ENCODE peak calls at places on chromosome 16, in seven cellular contexts. Q is body of pancreas; L is CD4-positive, CD25-positive, alpha-beta regulatory T cell; F is upper lobe of right lung; N is heart left ventricle; C is left ventricle myocardium inferior; T is aorta. R is an unnamed sample.

GRCh38 chr16:8173111-8173644 is 417.1 kb downstream of the TMEM114 start:
- DNase-seq in Q (peak; percentile 78), L (no peak), F (peak; percentile 77), N (peak; percentile 53), C (peak; percentile 48), T (peak; percentile 64), R (peak; percentile 30)

GRCh38 chr16:78684655-78685400 is 585.4 kb downstream of the WWOX start:
- DNase-seq in Q (no peak), L (no peak), F (no peak), N (peak; percentile 64), C (peak; percentile 45), T (peak; percentile 66), R (peak; percentile 67)

GRCh38 chr16:27429981-27430441 is 28.0 kb downstream of the IL21R start:
- DNase-seq in Q (no peak), L (no peak), F (peak; percentile 51), N (peak; percentile 1), C (no peak), T (no peak), R (no peak)

GRCh38 chr16:11315499-11315898 is 29.8 kb upstream of the RMI2 start:
- DNase-seq in Q (no peak), L (no peak), F (no peak), N (no peak), C (no peak), T (no peak), R (no peak)

GRCh38 chr16:10950393-10950792 is 6.0 kb downstream of the CLEC16A start:
- DNase-seq in Q (no peak), L (no peak), F (peak; percentile 40), N (no peak), C (no peak), T (no peak), R (no peak)

GRCh38 chr16:10895053-10895946 is 18.3 kb downstream of the CIITA start:
- DNase-seq in Q (no peak), L (no peak), F (no peak), N (no peak), C (peak; percentile 54), T (peak; percentile 62), R (no peak)

GRCh38 chr16:21104124-21104860 is 46.4 kb downstream of the DNAH3 start:
- DNase-seq in Q (no peak), L (no peak), F (no peak), N (no peak), C (no peak), T (no peak), R (no peak)

GRCh38 chr16:68869492-68870084 is 26.3 kb downstream of the TANGO6 start:
- DNase-seq in Q (no peak), L (no peak), F (no peak), N (no peak), C (no peak), T (no peak), R (no peak)

GRCh38 chr16:30006095-30006473 is 4.7 kb downstream of the DOC2A start:
- DNase-seq in Q (no peak), L (no peak), F (no peak), N (no peak), C (no peak), T (no peak), R (no peak)

GRCh38 chr16:8763899-8764298 is 33.5 kb downstream of the TMEM186 start:
- DNase-seq in Q (no peak), L (no peak), F (no peak), N (no peak), C (no peak), T (no peak), R (no peak)

GRCh38 chr16:7487896-7488295 is 155.3 kb downstream of the RBFOX1 start:
- DNase-seq in Q (no peak), L (no peak), F (no peak), N (no peak), C (no peak), T (no peak), R (no peak)

GRCh38 chr16:79871906-79872305 is 271.4 kb upstream of the MAF start:
- DNase-seq in Q (no peak), L (no peak), F (no peak), N (no peak), C (no peak), T (no peak), R (no peak)

GRCh38 chr16:19223235-19223847 is 55.3 kb downstream of the SYT17 start:
- DNase-seq in Q (no peak), L (no peak), F (no peak), N (no peak), C (no peak), T (no peak), R (no peak)

GRCh38 chr16:55913717-55914116 is 38.5 kb upstream of the CES5A start:
- DNase-seq in Q (no peak), L (no peak), F (no peak), N (no peak), C (no peak), T (no peak), R (no peak)

GRCh38 chr16:86962259-86962658 is 354.9 kb downstream of the C16orf95 start:
- DNase-seq in Q (no peak), L (no peak), F (no peak), N (no peak), C (no peak), T (no peak), R (no peak)

GRCh38 chr16:63361032-63361624 is 1324.9 kb upstream of the CDH8 start:
- DNase-seq in Q (peak; percentile 13), L (no peak), F (no peak), N (no peak), C (no peak), T (no peak), R (no peak)

GRCh38 chr16:48052731-48053130 is 103.1 kb downstream of the ABCC12 start:
- DNase-seq in Q (no peak), L (no peak), F (no peak), N (no peak), C (no peak), T (no peak), R (no peak)

GRCh38 chr16:84600343-84601229 is 17.3 kb downstream of the COTL1 start:
- DNase-seq in Q (no peak), L (peak; percentile 65), F (no peak), N (no peak), C (no peak), T (no peak), R (no peak)

GRCh38 chr16:16867994-16868393 is 489.1 kb downstream of the NPIPA7 start:
- DNase-seq in Q (no peak), L (no peak), F (no peak), N (no peak), C (no peak), T (no peak), R (no peak)
- H3K4me1 ChIP-seq in Q (no peaks in the 10 kb centered on the region), L (no peaks in the 10 kb centered on the region), F (no peaks in the 10 kb centered on the region), N (peaks cover 21% of the 10 kb centered on the region), C (peaks cover 38% of the 10 kb centered on the region), T (no peaks in the 10 kb centered on the region), R (no peaks in the 10 kb centered on the region)

GRCh38 chr16:3824121-3824795 is 56.3 kb downstream of the CREBBP start:
- DNase-seq in Q (no peak), L (no peak), F (no peak), N (no peak), C (no peak), T (no peak), R (no peak)
- H3K4me1 ChIP-seq in Q (peaks cover 49% of the 10 kb centered on the region), L (peaks cover 72% of the 10 kb centered on the region), F (peaks cover 52% of the 10 kb centered on the region), N (peaks cover 71% of the 10 kb centered on the region), C (peaks cover 96% of the 10 kb centered on the region), T (peaks cover 8% of the 10 kb centered on the region), R (no peaks in the 10 kb centered on the region)

DNA sequence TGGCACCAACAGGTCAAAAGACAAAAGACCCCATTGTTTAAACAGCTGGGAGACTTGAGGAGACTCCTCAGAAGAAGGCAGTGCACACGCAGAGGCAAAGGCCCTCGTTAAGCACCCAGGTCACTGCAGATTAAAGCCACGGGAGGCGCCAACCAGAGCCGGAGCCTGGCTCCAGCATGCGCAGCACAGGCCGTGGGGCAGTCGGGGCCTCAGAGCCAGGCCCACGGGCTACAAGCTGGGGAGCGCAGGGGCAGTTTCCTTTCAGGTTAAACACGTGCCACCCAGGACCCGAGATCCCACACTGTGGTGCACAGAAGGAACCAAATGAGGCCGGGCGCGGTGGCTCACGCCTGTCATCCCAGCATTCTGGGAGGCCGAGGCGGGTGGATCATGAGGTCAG is 9.2 kb downstream of the PIEZO1 start:
- DNase-seq in Q (no peak), L (no peak), F (no peak), N (no peak), C (no peak), T (no peak), R (no peak)
- H3K4me1 ChIP-seq in Q (peaks cover 43% of the 10 kb centered on the region), L (peaks cover 61% of the 10 kb centered on the region), F (peaks cover 67% of the 10 kb centered on the region), N (peaks cover 61% of the 10 kb centered on the region), C (peaks cover 65% of the 10 kb centered on the region), T (no peaks in the 10 kb centered on the region), R (peaks cover 45% of the 10 kb centered on the region)

GRCh38 chr16:24505959-24506358 is 33.4 kb upstream of the RBBP6 start:
- DNase-seq in Q (no peak), L (no peak), F (no peak), N (no peak), C (no peak), T (no peak), R (no peak)

GRCh38 chr16:24511174-24511573 is 28.2 kb upstream of the RBBP6 start:
- DNase-seq in Q (no peak), L (no peak), F (no peak), N (no peak), C (no peak), T (no peak), R (no peak)

GRCh38 chr16:24508614-24509013 is 30.8 kb upstream of the RBBP6 start:
- DNase-seq in Q (no peak), L (no peak), F (no peak), N (no peak), C (no peak), T (peak; percentile 64), R (peak; percentile 68)

GRCh38 chr16:24509536-24509935 is 29.8 kb upstream of the RBBP6 start:
- DNase-seq in Q (no peak), L (no peak), F (no peak), N (no peak), C (no peak), T (no peak), R (no peak)

GRCh38 chr16:24507959-24508358 is 31.4 kb upstream of the RBBP6 start:
- DNase-seq in Q (no peak), L (no peak), F (no peak), N (no peak), C (no peak), T (no peak), R (no peak)
- H3K4me1 ChIP-seq in Q (no peaks in the 10 kb centered on the region), L (no peaks in the 10 kb centered on the region), F (no peaks in the 10 kb centered on the region), N (no peaks in the 10 kb centered on the region), C (no peaks in the 10 kb centered on the region), T (no peaks in the 10 kb centered on the region), R (no peaks in the 10 kb centered on the region)

GRCh38 chr16:85640606-85641005 is 27.5 kb downstream of the GSE1 start:
- DNase-seq in Q (no peak), L (no peak), F (no peak), N (no peak), C (no peak), T (no peak), R (no peak)
- H3K4me1 ChIP-seq in Q (peaks cover 80% of the 10 kb centered on the region), L (no peaks in the 10 kb centered on the region), F (peaks cover 13% of the 10 kb centered on the region), N (peaks cover 66% of the 10 kb centered on the region), C (peaks cover 79% of the 10 kb centered on the region), T (no peaks in the 10 kb centered on the region), R (peaks cover 5% of the 10 kb centered on the region)

R was measured in tibial artery.